ENCODE peak calls at places on chromosome 20, in seven cellular contexts. One of them, this sample, is unnamed.
A peak's percentile ranks its signal among the peaks of the same experiment; 100 is the strongest.

GRCh38 chr20:17969884-17970409 is 1.1 kb downstream of the MGME1 start:
- DNase-seq in transverse colon: peak; percentile 36
- DNase-seq in GM12865: peak; percentile 82
- DNase-seq in neural crest cell: no peak
- DNase-seq in left ventricle myocardium inferior: no peak
- DNase-seq in midbrain: peak; percentile 40
- DNase-seq in activated CD4-positive, CD25-positive, alpha-beta regulatory T cell: no peak
- DNase-seq in this sample: peak; percentile 60

GRCh38 chr20:21450572-21450971 is 53.2 kb upstream of the NKX2-4 start:
- DNase-seq in GM12865: no peak
- DNase-seq in neural crest cell: no peak
- DNase-seq in left ventricle myocardium inferior: no peak
- DNase-seq in midbrain: no peak
- DNase-seq in activated CD4-positive, CD25-positive, alpha-beta regulatory T cell: no peak
- DNase-seq in transverse colon: no peak
- DNase-seq in this sample: no peak

GRCh38 chr20:63956664-63957003 is 418 bp upstream of the UCKL1 start:
- DNase-seq in transverse colon: no peak
- DNase-seq in left ventricle myocardium inferior: no peak
- DNase-seq in midbrain: no peak
- DNase-seq in neural crest cell: no peak
- DNase-seq in GM12865: no peak
- DNase-seq in activated CD4-positive, CD25-positive, alpha-beta regulatory T cell: no peak
- DNase-seq in this sample: no peak

GRCh38 chr20:23782366-23782983 is 31.7 kb upstream of the CST1 start:
- DNase-seq in transverse colon: no peak
- DNase-seq in midbrain: peak; percentile 2
- DNase-seq in neural crest cell: peak; percentile 9
- DNase-seq in GM12865: peak; percentile 28
- DNase-seq in activated CD4-positive, CD25-positive, alpha-beta regulatory T cell: no peak
- DNase-seq in left ventricle myocardium inferior: no peak
- DNase-seq in this sample: no peak

GRCh38 chr20:2701671-2702081 is 9.1 kb downstream of the EBF4 start:
- DNase-seq in GM12865: no peak
- DNase-seq in neural crest cell: no peak
- DNase-seq in midbrain: no peak
- DNase-seq in activated CD4-positive, CD25-positive, alpha-beta regulatory T cell: no peak
- DNase-seq in left ventricle myocardium inferior: no peak
- DNase-seq in transverse colon: no peak
- DNase-seq in this sample: no peak

GRCh38 chr20:64108731-64109389 is 1.5 kb upstream of the NPBWR2 start:
- DNase-seq in transverse colon: peak; percentile 4
- DNase-seq in GM12865: no peak
- DNase-seq in left ventricle myocardium inferior: peak; percentile 6
- DNase-seq in midbrain: no peak
- DNase-seq in neural crest cell: no peak
- DNase-seq in activated CD4-positive, CD25-positive, alpha-beta regulatory T cell: no peak
- DNase-seq in this sample: no peak

GRCh38 chr20:25116746-25117457 is 35.0 kb upstream of the VSX1 start:
- DNase-seq in activated CD4-positive, CD25-positive, alpha-beta regulatory T cell: no peak
- DNase-seq in left ventricle myocardium inferior: no peak
- DNase-seq in transverse colon: no peak
- DNase-seq in neural crest cell: no peak
- DNase-seq in midbrain: no peak
- DNase-seq in GM12865: no peak
- DNase-seq in this sample: no peak

GRCh38 chr20:38129248-38129865 is 35.7 kb downstream of the TGM2 start:
- DNase-seq in left ventricle myocardium inferior: no peak
- DNase-seq in GM12865: no peak
- DNase-seq in midbrain: no peak
- DNase-seq in neural crest cell: no peak
- DNase-seq in activated CD4-positive, CD25-positive, alpha-beta regulatory T cell: no peak
- DNase-seq in transverse colon: no peak
- DNase-seq in this sample: no peak

GRCh38 chr20:43844778-43845614 is 69.7 kb upstream of the TOX2 start:
- DNase-seq in activated CD4-positive, CD25-positive, alpha-beta regulatory T cell: no peak
- DNase-seq in transverse colon: no peak
- DNase-seq in midbrain: no peak
- DNase-seq in neural crest cell: no peak
- DNase-seq in GM12865: no peak
- DNase-seq in left ventricle myocardium inferior: peak; percentile 25
- DNase-seq in this sample: no peak

GRCh38 chr20:58148891-58149290 is 79.6 kb downstream of the ANKRD60 start:
- DNase-seq in left ventricle myocardium inferior: no peak
- DNase-seq in midbrain: no peak
- DNase-seq in activated CD4-positive, CD25-positive, alpha-beta regulatory T cell: no peak
- DNase-seq in transverse colon: no peak
- DNase-seq in GM12865: no peak
- DNase-seq in neural crest cell: no peak
- DNase-seq in this sample: no peak

GRCh38 chr20:6767536-6768227 is at the start of gene BMP2:
- DNase-seq in transverse colon: peak; percentile 72
- DNase-seq in neural crest cell: peak; percentile 38
- DNase-seq in left ventricle myocardium inferior: peak; percentile 69
- DNase-seq in midbrain: peak; percentile 77
- DNase-seq in activated CD4-positive, CD25-positive, alpha-beta regulatory T cell: no peak
- DNase-seq in GM12865: peak; percentile 45
- DNase-seq in this sample: peak; percentile 63

GRCh38 chr20:7926767-7927166 is 13.5 kb downstream of the HAO1 start:
- DNase-seq in midbrain: no peak
- DNase-seq in GM12865: peak; percentile 8
- DNase-seq in left ventricle myocardium inferior: no peak
- DNase-seq in neural crest cell: no peak
- DNase-seq in transverse colon: no peak
- DNase-seq in activated CD4-positive, CD25-positive, alpha-beta regulatory T cell: no peak
- DNase-seq in this sample: no peak

GRCh38 chr20:9794831-9795230 is 44.0 kb downstream of the PAK5 start:
- DNase-seq in activated CD4-positive, CD25-positive, alpha-beta regulatory T cell: no peak
- DNase-seq in GM12865: no peak
- DNase-seq in transverse colon: no peak
- DNase-seq in neural crest cell: no peak
- DNase-seq in midbrain: no peak
- DNase-seq in left ventricle myocardium inferior: no peak
- DNase-seq in this sample: no peak

GRCh38 chr20:22489614-22490286 is 94.6 kb downstream of the FOXA2 start:
- DNase-seq in GM12865: no peak
- DNase-seq in midbrain: no peak
- DNase-seq in transverse colon: no peak
- DNase-seq in activated CD4-positive, CD25-positive, alpha-beta regulatory T cell: no peak
- DNase-seq in neural crest cell: no peak
- DNase-seq in left ventricle myocardium inferior: no peak
- DNase-seq in this sample: peak; percentile 33

GRCh38 chr20:8428988-8429387 is 296.9 kb downstream of the PLCB1 start:
- DNase-seq in transverse colon: no peak
- DNase-seq in GM12865: no peak
- DNase-seq in neural crest cell: no peak
- DNase-seq in activated CD4-positive, CD25-positive, alpha-beta regulatory T cell: no peak
- DNase-seq in left ventricle myocardium inferior: no peak
- DNase-seq in midbrain: no peak
- DNase-seq in this sample: no peak

GRCh38 chr20:62515280-62515679 is 39.5 kb upstream of the GATA5 start:
- DNase-seq in activated CD4-positive, CD25-positive, alpha-beta regulatory T cell: no peak
- DNase-seq in neural crest cell: no peak
- DNase-seq in GM12865: no peak
- DNase-seq in left ventricle myocardium inferior: no peak
- DNase-seq in transverse colon: no peak
- DNase-seq in midbrain: no peak
- DNase-seq in this sample: no peak

GRCh38 chr20:32189123-32189410 is 18.5 kb downstream of the PLAGL2 start:
- DNase-seq in activated CD4-positive, CD25-positive, alpha-beta regulatory T cell: no peak
- DNase-seq in GM12865: no peak
- DNase-seq in left ventricle myocardium inferior: no peak
- DNase-seq in midbrain: no peak
- DNase-seq in transverse colon: no peak
- DNase-seq in neural crest cell: no peak
- DNase-seq in this sample: no peak

GRCh38 chr20:44532981-44533331 is 11.1 kb upstream of the SERINC3 start:
- DNase-seq in transverse colon: no peak
- DNase-seq in GM12865: no peak
- DNase-seq in neural crest cell: no peak
- DNase-seq in midbrain: no peak
- DNase-seq in activated CD4-positive, CD25-positive, alpha-beta regulatory T cell: no peak
- DNase-seq in left ventricle myocardium inferior: no peak
- DNase-seq in this sample: no peak

GRCh38 chr20:41087325-41087685 is 50.0 kb upstream of the PLCG1 start:
- DNase-seq in midbrain: no peak
- DNase-seq in transverse colon: no peak
- DNase-seq in neural crest cell: no peak
- DNase-seq in left ventricle myocardium inferior: no peak
- DNase-seq in activated CD4-positive, CD25-positive, alpha-beta regulatory T cell: no peak
- DNase-seq in GM12865: no peak
- DNase-seq in this sample: no peak

GRCh38 chr20:45872626-45873025 is 8.4 kb upstream of the ZSWIM1 start:
- DNase-seq in left ventricle myocardium inferior: no peak
- DNase-seq in activated CD4-positive, CD25-positive, alpha-beta regulatory T cell: no peak
- DNase-seq in neural crest cell: no peak
- DNase-seq in GM12865: no peak
- DNase-seq in transverse colon: no peak
- DNase-seq in midbrain: no peak
- DNase-seq in this sample: no peak

GRCh38 chr20:2752631-2753455 is 47.6 kb downstream of the CPXM1 start:
- DNase-seq in neural crest cell: peak; percentile 53
- DNase-seq in midbrain: peak; percentile 1
- DNase-seq in activated CD4-positive, CD25-positive, alpha-beta regulatory T cell: no peak
- DNase-seq in GM12865: peak; percentile 36
- DNase-seq in left ventricle myocardium inferior: no peak
- DNase-seq in transverse colon: peak; percentile 38
- DNase-seq in this sample: peak; percentile 42

GRCh38 chr20:4613718-4614620 is 107.7 kb upstream of the PRND start:
- DNase-seq in midbrain: peak; percentile 81
- DNase-seq in activated CD4-positive, CD25-positive, alpha-beta regulatory T cell: peak; percentile 52
- DNase-seq in GM12865: peak; percentile 78
- DNase-seq in transverse colon: peak; percentile 74
- DNase-seq in neural crest cell: peak; percentile 25
- DNase-seq in left ventricle myocardium inferior: peak; percentile 39
- DNase-seq in this sample: peak; percentile 49

GRCh38 chr20:61125076-61125475 is 127.0 kb upstream of the CDH4 start:
- DNase-seq in midbrain: no peak
- DNase-seq in left ventricle myocardium inferior: no peak
- DNase-seq in transverse colon: no peak
- DNase-seq in GM12865: no peak
- DNase-seq in activated CD4-positive, CD25-positive, alpha-beta regulatory T cell: no peak
- DNase-seq in neural crest cell: no peak
- DNase-seq in this sample: no peak

This sample was measured in colonic mucosa.